ENCODE peak calls at places on chromosomes 2 and 18, in four cellular contexts. One of them, this sample, is unnamed.

GRCh38 chr18:32049393-32050161 is 31.0 kb downstream of the RNF125 start:
- DNase-seq in RKO: no peak
- DNase-seq in NCI-H2081: no peak
- DNase-seq in HCT116: no peak
- DNase-seq in this sample: no peak

GRCh38 chr2:3278521-3279218 is 98.9 kb downstream of the EIPR1 start:
- DNase-seq in RKO: no peak
- DNase-seq in NCI-H2081: no peak
- DNase-seq in HCT116: no peak
- DNase-seq in this sample: no peak

GRCh38 chr2:28088970-28089369 is 198.4 kb downstream of the BABAM2 start:
- DNase-seq in RKO: no peak
- DNase-seq in NCI-H2081: no peak
- DNase-seq in HCT116: no peak
- DNase-seq in this sample: no peak

GRCh38 chr2:235324324-235324723 is 169.5 kb upstream of the AGAP1 start:
- DNase-seq in RKO: no peak
- DNase-seq in NCI-H2081: no peak
- DNase-seq in HCT116: no peak
- DNase-seq in this sample: no peak

GRCh38 chr2:239465017-239466001 is 64.5 kb upstream of the HDAC4 start:
- DNase-seq in RKO: peak; percentile 24
- DNase-seq in NCI-H2081: no peak
- DNase-seq in HCT116: no peak
- DNase-seq in this sample: peak; percentile 28

GRCh38 chr2:157784169-157784822 is 91.8 kb downstream of the ACVR1 start:
- DNase-seq in RKO: no peak
- DNase-seq in NCI-H2081: peak; percentile 23
- DNase-seq in HCT116: no peak
- DNase-seq in this sample: peak; percentile 4

GRCh38 chr2:176784633-176785193 is 427.9 kb upstream of the HNRNPA3 start:
- DNase-seq in RKO: no peak
- DNase-seq in NCI-H2081: no peak
- DNase-seq in HCT116: no peak
- DNase-seq in this sample: no peak

GRCh38 chr2:118527571-118527970 is 319.9 kb downstream of the EN1 start:
- DNase-seq in RKO: no peak
- DNase-seq in NCI-H2081: no peak
- DNase-seq in HCT116: no peak
- DNase-seq in this sample: no peak

This sample was measured in NCI-H446.